ENCODE peak calls at places on chromosomes 1 and 21, in nine cellular contexts. M is GM13976, O is upper lobe of right lung, D is amygdala, V is aorta, N is endothelial cell, A is heart left ventricle, X is astrocyte of the spinal cord, R is iPS-NIHi11. Z is an unnamed sample.

GRCh38 chr21:41973861-41974751 is 20.3 kb upstream of the C2CD2 start:
- DNase-seq in R (peak), M (peak), O (no peak), A (peak), X (no peak), N (no peak), V (no peak), D (no peak), Z (peak)

GRCh38 chr1:97340951-97341350 is 579.9 kb downstream of the DPYD start:
- DNase-seq in M (no peak), A (no peak), N (no peak), R (no peak), V (no peak), O (no peak), D (no peak), X (peak), Z (no peak)

GRCh38 chr1:151612506-151613274 is 840 bp downstream of the SNX27 start:
- DNase-seq in A (peak), N (peak), D (peak), V (peak), M (peak), O (peak), X (no peak), R (peak), Z (peak)

GRCh38 chr1:240492832-240493440 is 119.0 kb downstream of the GREM2 start:
- DNase-seq in N (peak), D (no peak), A (no peak), X (peak), O (no peak), V (no peak), M (no peak), R (peak), Z (peak)

GRCh38 chr1:223228201-223228600 is 85.2 kb upstream of the TLR5 start:
- DNase-seq in N (no peak), A (no peak), X (no peak), D (no peak), M (no peak), O (no peak), R (no peak), V (no peak), Z (no peak)

GRCh38 chr1:115317101-115318012 is 20.7 kb downstream of the NGF start:
- DNase-seq in N (no peak), O (no peak), A (no peak), V (no peak), M (no peak), X (no peak), R (no peak), D (no peak), Z (no peak)

GRCh38 chr1:183604811-183605210 is 14.6 kb upstream of the NCF2 start:
- DNase-seq in R (no peak), N (no peak), M (no peak), X (no peak), V (no peak), A (no peak), O (no peak), D (no peak), Z (no peak)

GRCh38 chr1:174932587-174932986 is 67.2 kb upstream of the CACYBP start:
- DNase-seq in D (no peak), N (no peak), R (no peak), A (no peak), M (no peak), O (no peak), V (no peak), X (no peak), Z (no peak)

GRCh38 chr1:78676347-78676982 is 26.8 kb downstream of the IFI44 start:
- DNase-seq in D (no peak), R (peak), V (no peak), A (peak), M (peak), O (no peak), X (peak), N (peak), Z (peak)

GRCh38 chr1:93804412-93804811 is 74.6 kb downstream of the DNTTIP2 start:
- DNase-seq in N (no peak), M (no peak), O (no peak), A (peak), R (no peak), V (no peak), D (no peak), X (peak), Z (no peak)

GRCh38 chr21:42699196-42699595 is 45.8 kb downstream of the PDE9A start:
- DNase-seq in O (peak), V (peak), X (no peak), M (no peak), R (no peak), N (no peak), D (no peak), A (no peak), Z (no peak)

GRCh38 chr1:154460695-154461249 is 41.2 kb upstream of the TDRD10 start:
- DNase-seq in N (no peak), M (no peak), V (peak), O (peak), A (no peak), X (no peak), D (no peak), R (no peak), Z (no peak)

GRCh38 chr1:8989821-8990220 is 36.4 kb downstream of the SLC2A7 start:
- DNase-seq in R (no peak), V (no peak), O (no peak), X (no peak), A (no peak), N (no peak), D (no peak), M (no peak), Z (peak)

GRCh38 chr1:23959461-23960290 is at the start of gene PNRC2:
- DNase-seq in O (peak), V (peak), A (peak), D (peak), R (peak), N (peak), X (peak), M (peak), Z (peak)

GRCh38 chr1:204254031-204254661 is 40.4 kb upstream of the GOLT1A start:
- DNase-seq in V (peak), D (no peak), R (peak), N (no peak), M (no peak), X (no peak), O (no peak), A (no peak), Z (peak)

GRCh38 chr1:182085726-182086125 is 24.2 kb upstream of the ZNF648 start:
- DNase-seq in D (no peak), V (no peak), M (no peak), N (no peak), A (no peak), R (no peak), O (no peak), X (no peak), Z (no peak)

GRCh38 chr1:55039342-55040082 is at the start of gene PCSK9:
- DNase-seq in X (peak), O (peak), A (no peak), M (no peak), N (peak), R (peak), D (no peak), V (peak), Z (peak)

Z was measured in mesendoderm.